ENCODE peak calls at places on chromosomes 3 and 15, in four cellular contexts. One of them, this sample, is unnamed.

GRCh38 chr15:72902245-72902928 is 118.8 kb upstream of the ADPGK start:
- DNase-seq in sigmoid colon: peak; percentile 69
- DNase-seq in SK-N-SH: no peak
- DNase-seq in H1: no peak
- DNase-seq in this sample: peak; percentile 29

GRCh38 chr3:24069045-24069444 is 124.0 kb downstream of the NR1D2 start:
- DNase-seq in H1: no peak
- DNase-seq in SK-N-SH: no peak
- DNase-seq in sigmoid colon: peak; percentile 71
- DNase-seq in this sample: no peak

GRCh38 chr15:57743424-57743823 is 36.9 kb downstream of the POLR2M start:
- DNase-seq in SK-N-SH: no peak
- DNase-seq in H1: no peak
- DNase-seq in sigmoid colon: no peak
- DNase-seq in this sample: no peak

GRCh38 chr3:5376761-5377160 is 189.3 kb downstream of the EDEM1 start:
- DNase-seq in H1: peak; percentile 51
- DNase-seq in sigmoid colon: no peak
- DNase-seq in SK-N-SH: no peak
- DNase-seq in this sample: no peak

GRCh38 chr15:48300038-48300437 is 31.2 kb upstream of the DUT start:
- DNase-seq in H1: no peak
- DNase-seq in SK-N-SH: no peak
- DNase-seq in sigmoid colon: no peak
- DNase-seq in this sample: no peak

GRCh38 chr3:179713643-179714090 is 60.8 kb downstream of the USP13 start:
- DNase-seq in sigmoid colon: no peak
- DNase-seq in SK-N-SH: no peak
- DNase-seq in H1: no peak
- DNase-seq in this sample: no peak

GRCh38 chr3:18445421-18446066 is 20.4 kb upstream of the SATB1 start:
- DNase-seq in SK-N-SH: peak; percentile 70
- DNase-seq in sigmoid colon: peak; percentile 63
- DNase-seq in H1: no peak
- DNase-seq in this sample: no peak

GRCh38 chr3:111668912-111669488 is 73.9 kb upstream of the ZBED2 start:
- DNase-seq in sigmoid colon: no peak
- DNase-seq in SK-N-SH: peak; percentile 48
- DNase-seq in H1: no peak
- DNase-seq in this sample: no peak

GRCh38 chr3:71172951-71173350 is 410.6 kb downstream of the FOXP1 start:
- DNase-seq in SK-N-SH: no peak
- DNase-seq in sigmoid colon: no peak
- DNase-seq in H1: no peak
- DNase-seq in this sample: no peak

GRCh38 chr3:10983219-10983916 is 9.2 kb upstream of the SLC6A1 start:
- DNase-seq in H1: peak; percentile 60
- DNase-seq in SK-N-SH: peak; percentile 78
- DNase-seq in sigmoid colon: no peak
- DNase-seq in this sample: no peak

GRCh38 chr15:98727115-98728040 is 79.0 kb downstream of the IGF1R start:
- DNase-seq in sigmoid colon: peak; percentile 97
- DNase-seq in SK-N-SH: peak; percentile 44
- DNase-seq in H1: peak; percentile 73
- DNase-seq in this sample: peak; percentile 56
- TF ChIP-seq EP300 in sigmoid colon: peak; percentile 75
- TF ChIP-seq EP300 in SK-N-SH: peak; percentile 92
- TF ChIP-seq EP300 in H1: no peak
- TF ChIP-seq EP300 in this sample: peak; percentile 74

DNA sequence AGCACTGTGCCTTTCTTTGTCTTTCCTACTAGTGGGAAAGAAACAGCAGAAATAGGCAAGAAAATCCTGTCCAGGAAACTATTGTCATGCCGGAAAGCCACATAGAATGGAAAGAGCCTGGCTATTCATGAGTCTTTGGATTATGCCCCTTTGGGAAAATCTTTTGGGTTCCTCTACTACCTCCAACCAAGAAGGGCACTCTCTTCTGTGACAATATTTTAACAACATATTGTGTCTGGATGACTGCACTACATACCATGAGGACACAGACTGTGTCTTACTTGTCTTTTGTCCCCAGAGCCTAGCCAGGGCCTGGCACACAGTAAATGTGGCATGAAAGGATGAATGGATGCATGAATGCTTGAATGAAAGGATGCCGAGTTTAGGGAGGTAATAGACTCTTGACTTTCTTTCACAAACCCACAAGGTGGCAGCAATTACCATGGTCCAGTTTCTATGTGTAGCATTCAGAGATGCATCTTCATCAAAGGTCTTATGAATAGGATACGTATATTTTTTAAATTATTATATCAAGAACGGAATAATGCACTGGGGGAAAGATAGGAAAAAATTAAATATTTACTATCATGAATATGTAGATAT is 30.3 kb downstream of the ARL14 start:
- DNase-seq in SK-N-SH: peak; percentile 53
- DNase-seq in H1: no peak
- DNase-seq in sigmoid colon: no peak
- DNase-seq in this sample: no peak
- TF ChIP-seq CTCF in SK-N-SH: peak; percentile 59
- TF ChIP-seq CTCF in H1: peak; percentile 53
- TF ChIP-seq CTCF in sigmoid colon: peak; percentile 41
- TF ChIP-seq CTCF in this sample: peak; percentile 39

GRCh38 chr15:68290715-68291114 is 13.2 kb downstream of the FEM1B start:
- DNase-seq in H1: peak; percentile 31
- DNase-seq in SK-N-SH: no peak
- DNase-seq in sigmoid colon: no peak
- DNase-seq in this sample: no peak
- H3K4me3 ChIP-seq in H1: no peak overlapping the region
- H3K4me3 ChIP-seq in SK-N-SH: no peak overlapping the region
- H3K4me3 ChIP-seq in sigmoid colon: no peak overlapping the region
- H3K4me3 ChIP-seq in this sample: no peak overlapping the region

DNA sequence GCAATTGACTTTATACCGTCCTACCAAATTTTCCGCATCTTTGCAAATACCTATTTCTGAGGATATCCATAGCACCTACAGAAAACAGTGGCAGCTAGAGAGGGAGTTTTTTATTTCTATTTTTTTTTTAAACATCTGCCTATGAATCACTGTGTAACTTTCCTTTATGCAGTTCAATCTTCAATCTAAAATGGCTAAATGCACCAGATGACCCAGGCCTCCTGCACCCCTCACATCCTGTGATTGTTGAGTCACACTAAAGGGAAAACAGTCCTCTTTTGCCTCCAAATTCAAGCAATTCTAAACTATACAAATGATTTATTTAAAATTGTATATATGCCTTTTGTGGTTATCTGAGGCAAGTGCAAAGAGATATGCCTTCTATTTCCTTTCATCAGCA is 20.1 kb upstream of the BCL6 start:
- DNase-seq in SK-N-SH: no peak
- DNase-seq in H1: no peak
- DNase-seq in sigmoid colon: no peak
- DNase-seq in this sample: no peak
- TF ChIP-seq EP300 in SK-N-SH: no peak
- TF ChIP-seq EP300 in H1: no peak
- TF ChIP-seq EP300 in sigmoid colon: no peak
- TF ChIP-seq EP300 in this sample: no peak

DNA sequence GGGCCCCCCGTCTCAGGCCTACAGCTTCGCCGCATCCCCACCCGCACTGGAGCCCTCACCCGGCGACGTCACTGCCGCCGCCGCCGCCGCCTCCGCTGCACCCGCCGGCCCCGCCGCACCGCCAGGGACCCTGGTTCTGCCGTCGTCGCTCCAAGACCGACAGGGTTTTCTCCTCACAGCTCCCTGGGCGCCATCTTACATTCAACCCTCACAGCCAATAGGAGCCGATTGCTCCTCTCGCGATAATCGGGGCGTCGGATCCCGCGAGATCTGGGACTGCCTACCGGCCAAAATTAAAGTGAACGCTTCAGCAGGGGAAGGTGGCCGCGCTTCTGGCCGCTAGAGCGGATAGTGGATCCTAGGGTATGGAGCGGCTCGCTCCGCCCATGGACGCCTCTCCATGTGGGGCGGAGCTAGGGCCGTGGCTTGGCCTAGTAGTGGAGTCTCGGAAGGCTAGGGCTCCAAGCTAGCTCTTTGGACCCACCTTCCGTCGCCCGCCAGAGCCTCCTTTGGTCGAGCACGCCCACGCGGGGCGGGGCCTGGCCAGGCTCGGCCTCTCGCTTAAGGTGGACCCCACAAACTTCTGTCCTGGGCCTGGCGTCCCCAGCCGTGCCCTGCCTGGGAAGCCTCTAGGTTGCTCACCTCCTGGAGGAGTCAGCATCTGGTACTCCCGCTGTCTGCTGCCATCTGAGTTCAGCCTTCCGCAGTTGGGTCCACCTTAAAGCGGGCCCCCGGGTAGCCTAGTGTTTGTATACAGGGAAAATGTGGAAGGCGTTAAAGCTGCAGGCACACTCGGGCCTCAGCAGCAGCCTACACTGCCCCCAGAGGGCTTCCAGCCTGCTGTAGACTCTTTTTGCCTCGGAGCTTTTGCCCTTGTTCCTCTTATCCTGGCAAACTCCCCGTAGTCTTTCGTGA is at the start of gene QRICH1:
- DNase-seq in SK-N-SH: peak; percentile 92
- DNase-seq in sigmoid colon: peak; percentile 99
- DNase-seq in H1: peak; percentile 96
- DNase-seq in this sample: peak; percentile 97
- TF ChIP-seq CTCF in SK-N-SH: peak; percentile 66
- TF ChIP-seq CTCF in sigmoid colon: peak; percentile 37
- TF ChIP-seq CTCF in H1: peak; percentile 65
- TF ChIP-seq CTCF in this sample: peak; percentile 76

DNA sequence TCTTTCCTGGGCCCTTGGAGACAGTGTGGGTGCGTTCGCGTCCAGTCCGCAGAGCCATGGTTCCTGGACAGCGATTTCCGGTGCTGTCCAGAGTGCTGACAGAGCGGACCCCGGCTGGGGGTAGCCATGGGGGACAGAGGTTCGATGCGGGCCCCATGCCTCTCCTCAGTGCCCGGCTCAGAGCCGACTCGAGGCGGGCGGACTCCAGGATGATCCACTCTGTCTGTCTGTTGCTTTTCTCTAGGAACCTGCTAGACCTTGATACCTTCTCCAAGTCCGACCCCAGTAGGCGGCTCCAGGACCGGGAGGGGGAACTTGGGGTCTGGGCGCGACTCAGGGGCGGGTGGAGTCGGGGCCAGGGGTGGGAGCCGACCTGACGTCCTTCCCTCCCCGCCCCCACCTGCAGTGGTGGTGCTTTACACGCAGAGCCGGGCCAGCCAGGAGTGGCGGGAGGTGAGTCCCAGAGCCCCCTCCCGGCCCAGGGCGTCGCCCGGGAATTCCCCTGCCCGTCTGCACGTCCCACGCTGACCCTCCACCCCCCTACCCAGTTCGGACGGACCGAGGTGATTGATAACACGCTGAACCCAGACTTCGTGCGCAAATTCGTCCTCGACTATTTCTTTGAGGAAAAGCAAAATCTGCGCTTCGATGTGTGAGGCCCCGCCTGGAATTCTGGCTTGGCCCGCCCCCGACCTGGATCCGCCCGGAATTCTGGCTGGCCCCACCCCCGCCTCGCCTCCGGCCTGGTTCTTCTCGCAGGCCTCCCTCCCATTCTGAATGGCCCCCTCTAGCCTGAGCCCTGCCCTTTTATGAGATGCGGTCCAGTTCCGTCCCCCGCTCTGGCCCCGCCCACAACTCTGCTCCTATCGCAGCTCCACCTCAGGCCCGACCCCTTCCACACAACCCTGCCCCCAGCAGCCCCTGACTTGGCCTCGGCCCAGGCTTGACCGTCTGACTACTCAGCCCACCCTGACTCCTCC is 1.0 kb downstream of the CPNE9 start:
- DNase-seq in H1: peak; percentile 96
- DNase-seq in SK-N-SH: peak; percentile 95
- DNase-seq in sigmoid colon: no peak
- DNase-seq in this sample: no peak
- H3K4me3 ChIP-seq in H1: peak overlapping the region; percentile 66
- H3K4me3 ChIP-seq in SK-N-SH: peak overlapping the region; percentile 52
- H3K4me3 ChIP-seq in sigmoid colon: peak overlapping the region; percentile 27
- H3K4me3 ChIP-seq in this sample: peak overlapping the region; percentile 12

GRCh38 chr3:156311930-156312329 is 191.6 kb downstream of the KCNAB1 start:
- DNase-seq in sigmoid colon: no peak
- DNase-seq in SK-N-SH: no peak
- DNase-seq in H1: no peak
- DNase-seq in this sample: no peak
- TF ChIP-seq EP300 in sigmoid colon: no peak
- TF ChIP-seq EP300 in SK-N-SH: no peak
- TF ChIP-seq EP300 in H1: no peak
- TF ChIP-seq EP300 in this sample: no peak